ENCODE peak calls at places on chromosome 2, in five cellular contexts. T is choroid plexus epithelial cell; R is lower lobe of right lung; G is CD4-positive, alpha-beta memory T cell; D is thoracic aorta. F is an unnamed sample.

GRCh38 chr2:33336036-33336625 is 140.3 kb upstream of the RASGRP3 start:
- DNase-seq in G (no peak), R (no peak), T (no peak), D (no peak), F (no peak)

GRCh38 chr2:27792759-27793158 is 21.2 kb downstream of the MRPL33 start:
- DNase-seq in R (no peak), G (no peak), T (peak), D (no peak), F (no peak)

GRCh38 chr2:25257032-25257455 is 84.7 kb downstream of the DNMT3A start:
- DNase-seq in G (no peak), D (no peak), R (no peak), T (peak), F (no peak)

GRCh38 chr2:121860033-121860810 is 104.8 kb downstream of the TSN start:
- DNase-seq in T (peak), R (no peak), G (no peak), D (no peak), F (no peak)

GRCh38 chr2:95351080-95351915 is 51.2 kb upstream of the FAHD2A start:
- DNase-seq in R (no peak), T (no peak), D (no peak), G (no peak), F (peak)

GRCh38 chr2:86822668-86823067 is 32.0 kb upstream of the CD8A start:
- DNase-seq in D (no peak), R (no peak), G (no peak), T (no peak), F (no peak)

GRCh38 chr2:39515273-39515896 is 78.3 kb upstream of the MAP4K3 start:
- DNase-seq in D (no peak), T (no peak), G (no peak), R (no peak), F (no peak)

GRCh38 chr2:149409506-149409905 is 79.1 kb downstream of the LYPD6 start:
- DNase-seq in T (no peak), D (no peak), G (no peak), R (no peak), F (no peak)

GRCh38 chr2:8089596-8089995 is 592.3 kb upstream of the ID2 start:
- DNase-seq in T (peak), R (no peak), G (no peak), D (no peak), F (no peak)

GRCh38 chr2:225668606-225669266 is 269.2 kb downstream of the NYAP2 start:
- DNase-seq in T (peak), D (no peak), G (peak), R (no peak), F (no peak)

GRCh38 chr2:213923543-213923942 is 487.3 kb upstream of the VWC2L start:
- DNase-seq in D (no peak), G (no peak), R (no peak), T (no peak), F (no peak)

GRCh38 chr2:2743164-2743571 is 412.1 kb upstream of the MYT1L start:
- DNase-seq in R (no peak), G (no peak), D (peak), T (peak), F (no peak)

GRCh38 chr2:143878131-143878530 is 641.8 kb downstream of the ZEB2 start:
- DNase-seq in D (no peak), R (no peak), G (no peak), T (no peak), F (no peak)

GRCh38 chr2:53131416-53131815 is 636.2 kb upstream of the CHAC2 start:
- DNase-seq in R (no peak), D (no peak), T (peak), G (no peak), F (no peak)

DNA sequence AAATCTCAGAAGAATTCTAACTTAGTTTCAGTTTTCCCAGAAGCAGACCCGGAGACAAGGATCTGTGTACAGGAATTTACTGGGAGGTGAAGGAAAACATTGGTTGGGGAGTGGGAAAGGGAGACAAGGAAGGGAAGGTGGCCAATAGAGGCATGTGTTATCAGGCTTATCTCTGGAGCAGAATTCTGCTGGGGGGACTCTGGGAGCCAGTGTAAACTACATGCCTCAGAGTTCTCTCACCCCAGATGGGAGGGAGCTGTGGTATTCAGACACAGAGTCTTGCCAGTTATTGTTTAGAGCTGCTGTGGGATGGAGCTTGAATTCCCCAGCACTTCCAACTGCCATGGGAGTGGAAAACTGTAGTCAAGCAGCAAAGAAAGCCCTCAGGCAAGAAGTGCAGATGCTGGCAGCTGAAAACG is 19.0 kb downstream of the DNPEP start:
- DNase-seq in T (peak), R (no peak), D (no peak), G (no peak), F (no peak)
- H3K4me3 ChIP-seq in T (peak), R (peak), D (peak), G (no peak), F (no peak)

DNA sequence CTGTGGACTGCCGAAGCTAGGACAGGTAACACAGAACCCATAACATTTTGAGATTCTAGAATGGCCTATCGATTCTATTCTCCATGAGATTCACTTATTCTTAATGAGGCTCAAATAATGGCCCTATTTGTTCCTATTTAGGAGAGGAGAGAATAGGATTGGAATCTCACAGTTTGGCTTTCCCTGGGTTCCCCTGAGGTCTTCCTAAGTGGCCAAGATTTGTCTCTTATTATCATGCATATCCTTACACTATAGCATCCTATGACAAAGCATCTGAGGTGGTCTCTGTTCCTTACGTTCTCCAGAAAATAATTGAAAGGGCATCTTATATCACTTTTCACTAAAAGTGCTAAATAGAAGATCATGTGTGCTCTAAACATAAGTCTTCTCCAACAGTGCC is 9.5 kb downstream of the WDPCP start:
- DNase-seq in D (no peak), T (no peak), R (no peak), G (no peak), F (no peak)
- H3K4me3 ChIP-seq in D (no peak), T (no peak), R (no peak), G (no peak), F (no peak)

GRCh38 chr2:188382107-188382506 is 90.4 kb downstream of the GULP1 start:
- DNase-seq in R (no peak), G (no peak), T (peak), D (no peak), F (no peak)
- H3K4me3 ChIP-seq in R (no peak), G (no peak), T (no peak), D (peak), F (no peak)

DNA sequence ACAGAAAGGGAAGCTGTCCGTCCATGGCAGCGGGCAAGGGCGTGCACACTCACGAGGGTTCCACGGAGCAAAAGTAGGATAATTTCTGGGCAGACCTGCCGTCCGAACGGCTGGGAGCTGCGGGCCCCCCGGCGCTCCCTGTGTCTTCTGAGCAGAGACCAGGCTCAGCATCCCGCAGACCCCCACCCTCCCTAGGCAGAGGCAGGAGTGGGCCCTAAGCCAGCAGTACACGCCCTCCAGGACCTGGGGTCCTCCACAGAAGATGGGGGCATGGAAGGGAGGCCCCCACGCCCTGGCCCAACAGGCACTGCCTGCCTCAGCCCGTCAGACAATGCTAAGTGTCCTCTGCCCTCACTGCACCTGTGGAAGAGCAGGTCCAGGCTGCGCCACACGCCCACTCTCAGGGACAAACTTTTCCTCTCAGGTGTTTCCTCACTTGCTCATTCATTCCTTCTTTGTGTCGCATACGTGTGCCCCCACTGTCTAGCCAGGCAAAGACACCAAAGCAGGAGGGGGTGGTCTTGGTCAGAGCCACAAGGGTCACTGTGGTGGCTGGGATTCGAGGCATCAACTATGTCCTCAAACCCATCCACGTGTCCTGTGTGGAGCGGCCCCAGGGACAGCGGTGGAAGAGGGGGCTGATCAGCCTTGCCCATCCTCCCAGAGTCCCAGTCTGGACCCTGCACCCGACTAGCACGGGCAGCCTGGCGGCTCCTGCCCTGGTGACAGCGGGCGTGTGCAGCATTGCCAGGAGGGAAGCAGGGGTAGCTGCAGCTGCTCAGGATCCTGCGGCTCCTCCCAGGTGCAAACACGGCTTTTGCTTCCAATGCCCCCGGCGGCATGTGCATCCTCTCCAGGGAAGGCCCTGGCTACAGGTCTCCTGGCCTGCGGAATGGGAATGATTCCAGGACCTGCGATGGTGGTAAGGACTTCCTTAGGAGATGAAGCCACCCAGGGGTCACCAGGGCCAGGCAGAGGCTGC is 2.4 kb upstream of the GPC1 start:
- DNase-seq in T (no peak), R (peak), G (no peak), D (peak), F (peak)
- H3K4me3 ChIP-seq in T (no peak), R (no peak), G (no peak), D (no peak), F (no peak)

GRCh38 chr2:88137833-88138232 is 10.0 kb upstream of the FABP1 start:
- DNase-seq in R (no peak), D (no peak), G (no peak), T (no peak), F (no peak)
- H3K4me3 ChIP-seq in R (no peak), D (no peak), G (no peak), T (no peak), F (peak)

GRCh38 chr2:36487947-36488346 is 110.0 kb downstream of the FEZ2 start:
- DNase-seq in G (no peak), D (no peak), R (no peak), T (peak), F (no peak)

GRCh38 chr2:36492216-36492945 is 105.6 kb downstream of the FEZ2 start:
- DNase-seq in T (peak), G (no peak), D (no peak), R (no peak), F (no peak)

GRCh38 chr2:36486546-36487044 is 111.4 kb downstream of the FEZ2 start:
- DNase-seq in D (no peak), T (peak), R (no peak), G (no peak), F (no peak)

GRCh38 chr2:36490749-36491148 is 107.2 kb downstream of the FEZ2 start:
- DNase-seq in T (no peak), G (no peak), D (no peak), R (no peak), F (no peak)

DNA sequence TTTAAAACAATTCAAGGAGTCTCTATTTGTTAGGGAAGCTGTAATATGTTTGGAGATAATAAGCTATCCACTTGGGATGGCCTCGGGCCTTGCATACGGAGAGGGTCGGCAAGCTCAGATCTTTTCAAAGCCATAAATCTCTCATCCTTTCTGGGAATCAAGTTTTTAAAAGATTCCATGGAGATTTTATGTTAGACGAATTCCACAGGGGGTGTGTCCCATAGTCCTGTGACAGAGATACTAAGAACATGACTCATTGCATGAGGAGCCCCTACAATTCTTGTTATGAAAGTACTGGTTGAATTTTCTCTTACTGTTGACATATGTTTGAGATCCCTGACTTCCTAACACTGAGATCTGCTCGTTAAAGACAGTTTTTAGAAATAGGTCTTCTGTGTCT is 108.7 kb downstream of the FEZ2 start:
- DNase-seq in R (no peak), T (peak), D (no peak), G (no peak), F (no peak)
- H3K4me3 ChIP-seq in R (no peak), T (no peak), D (no peak), G (no peak), F (no peak)

GRCh38 chr2:56184500-56184996 is 758 bp downstream of the CCDC85A start:
- DNase-seq in D (no peak), R (peak), T (peak), G (no peak), F (peak)
- H3K4me3 ChIP-seq in D (peak), R (peak), T (peak), G (no peak), F (peak)

GRCh38 chr2:172099472-172100079 is 3.1 kb downstream of the DLX2 start:
- DNase-seq in T (no peak), D (no peak), G (no peak), R (no peak), F (no peak)
- H3K4me3 ChIP-seq in T (peak), D (peak), G (no peak), R (no peak), F (no peak)

GRCh38 chr2:98825043-98825350 is 94.1 kb upstream of the MGAT4A start:
- DNase-seq in D (no peak), R (no peak), T (no peak), G (no peak), F (no peak)

GRCh38 chr2:98824256-98825042 is 93.5 kb upstream of the MGAT4A start:
- DNase-seq in R (no peak), G (no peak), D (no peak), T (no peak), F (no peak)

GRCh38 chr2:98822301-98823164 is 91.6 kb upstream of the MGAT4A start:
- DNase-seq in R (peak), G (peak), D (no peak), T (no peak), F (no peak)

GRCh38 chr2:98821629-98822135 is 90.8 kb upstream of the MGAT4A start:
- DNase-seq in G (no peak), R (no peak), T (no peak), D (no peak), F (no peak)

DNA sequence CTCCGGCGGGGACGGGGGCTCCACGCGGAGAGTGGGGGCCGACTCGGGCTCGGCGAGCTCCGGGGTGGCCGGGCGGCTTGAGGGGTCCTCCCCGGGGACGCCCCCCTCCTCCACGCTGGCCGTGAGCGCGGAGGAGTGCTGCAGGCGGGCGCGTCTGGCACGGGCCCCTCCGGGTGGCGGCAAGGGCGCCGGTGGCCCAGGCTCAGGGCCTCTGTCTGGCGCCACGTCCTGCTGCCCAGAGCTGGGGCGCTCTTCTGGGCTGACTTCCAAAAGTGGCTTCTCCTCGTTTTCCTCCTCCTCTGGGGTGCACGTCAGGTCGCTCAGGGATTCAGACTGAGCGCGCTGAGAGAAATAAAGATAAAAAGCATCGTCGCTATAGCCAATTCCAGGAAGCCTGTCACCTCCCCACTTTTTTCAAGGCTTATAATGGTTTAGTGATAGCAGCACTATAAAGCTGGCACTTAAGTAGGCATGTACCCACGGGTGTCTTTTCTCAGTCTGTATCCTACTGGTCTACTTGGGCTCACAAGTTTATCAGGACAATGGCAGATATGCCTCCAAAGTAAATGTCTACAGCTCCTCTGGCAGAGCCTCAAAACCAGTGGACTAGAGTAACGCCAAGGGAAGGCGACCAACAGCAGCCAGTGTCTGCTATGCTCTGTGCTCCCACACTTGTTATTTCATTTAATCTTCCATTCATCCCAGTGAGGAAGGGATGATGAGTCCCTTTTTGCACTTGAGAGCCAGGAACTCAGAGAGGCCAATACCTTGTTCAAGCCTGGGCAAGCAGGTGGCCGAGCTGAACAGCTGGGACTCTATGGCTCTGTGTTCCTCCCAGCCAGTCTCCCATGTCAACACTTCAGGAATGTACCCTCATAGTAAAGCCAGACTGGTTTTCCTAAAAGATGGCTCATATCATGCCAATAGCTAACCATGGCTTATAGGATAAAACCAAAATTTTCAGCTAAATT is 92.5 kb upstream of the MGAT4A start:
- DNase-seq in T (no peak), R (no peak), G (no peak), D (no peak), F (no peak)
- H3K4me3 ChIP-seq in T (no peak), R (peak), G (peak), D (peak), F (peak)

DNA sequence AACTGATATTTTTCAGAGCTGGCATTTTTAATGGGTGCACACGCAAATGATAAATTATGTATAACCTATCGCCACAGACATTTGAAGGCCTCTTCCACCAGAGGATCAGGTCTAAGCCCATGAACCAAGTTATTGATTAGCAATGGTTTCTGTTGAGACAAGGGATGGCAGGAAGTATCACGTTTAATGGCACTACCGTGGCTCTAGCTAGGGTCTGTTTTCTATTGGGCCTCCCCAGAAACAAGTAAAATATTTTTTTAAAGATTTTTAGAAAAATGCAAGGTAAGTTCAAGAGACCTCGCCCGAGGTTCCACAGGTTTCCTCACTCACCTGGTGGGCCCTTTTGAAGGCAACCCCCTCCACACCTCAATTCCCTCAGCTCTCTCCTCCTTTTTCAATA is 651 bp downstream of the GFPT1 start:
- DNase-seq in T (no peak), G (no peak), R (no peak), D (no peak), F (no peak)
- H3K4me3 ChIP-seq in T (peak), G (peak), R (peak), D (peak), F (peak)